ENCODE peak calls at places on chromosomes 6 and 20, in nine cellular contexts. B, Y, P, I, F, A, U, D and G are unnamed samples.

GRCh38 chr6:166029506-166029905 is 138.1 kb downstream of the TBXT start:
- DNase-seq in B (no peak), Y (no peak), P (no peak), I (no peak), F (no peak), A (no peak), U (no peak), D (no peak), G (no peak)

GRCh38 chr6:150325093-150325772 is 43.6 kb upstream of the IYD start:
- DNase-seq in B (peak; percentile 59), Y (no peak), P (no peak), I (no peak), F (no peak), A (no peak), U (no peak), D (no peak), G (no peak)

GRCh38 chr6:79717989-79718388 is 86.9 kb downstream of the SH3BGRL2 start:
- DNase-seq in B (no peak), Y (no peak), P (no peak), I (no peak), F (no peak), A (no peak), U (no peak), D (no peak), G (no peak)

GRCh38 chr6:135488023-135488422 is 9.5 kb downstream of the AHI1 start:
- DNase-seq in B (no peak), Y (no peak), P (no peak), I (no peak), F (no peak), A (no peak), U (no peak), D (no peak), G (no peak)

GRCh38 chr6:165653196-165653595 is 9.8 kb downstream of the PDE10A start:
- DNase-seq in B (no peak), Y (no peak), P (no peak), I (no peak), F (no peak), A (no peak), U (no peak), D (no peak), G (no peak)

GRCh38 chr6:89284963-89285735 is 29.9 kb downstream of the GABRR2 start:
- DNase-seq in B (no peak), Y (no peak), P (no peak), I (no peak), F (no peak), A (no peak), U (no peak), D (no peak), G (no peak)

GRCh38 chr20:59746155-59746554 is 141.8 kb downstream of the PHACTR3 start:
- DNase-seq in B (no peak), Y (no peak), P (no peak), I (no peak), F (no peak), A (no peak), U (no peak), D (no peak), G (no peak)

GRCh38 chr6:100210138-100210872 is 216.3 kb upstream of the MCHR2 start:
- DNase-seq in B (no peak), Y (no peak), P (no peak), I (no peak), F (no peak), A (no peak), U (no peak), D (no peak), G (no peak)

GRCh38 chr6:41255638-41256246 is 27.6 kb downstream of the TREML4 start:
- DNase-seq in B (no peak), Y (no peak), P (no peak), I (no peak), F (no peak), A (no peak), U (no peak), D (no peak), G (no peak)

GRCh38 chr20:55584964-55585363 is 420.4 kb downstream of the CBLN4 start:
- DNase-seq in B (no peak), Y (no peak), P (no peak), I (no peak), F (no peak), A (no peak), U (no peak), D (no peak), G (no peak)

GRCh38 chr6:2733324-2733723 is 17.4 kb downstream of the MYLK4 start:
- DNase-seq in B (peak; percentile 72), Y (no peak), P (peak; percentile 91), I (no peak), F (no peak), A (no peak), U (no peak), D (no peak), G (no peak)

GRCh38 chr6:36358235-36358915 is 21.7 kb upstream of the BNIP5 start:
- DNase-seq in B (peak; percentile 14), Y (no peak), P (no peak), I (no peak), F (no peak), A (no peak), U (no peak), D (no peak), G (no peak)

GRCh38 chr6:69494595-69494994 is 302.2 kb downstream of the LMBRD1 start:
- DNase-seq in B (no peak), Y (no peak), P (no peak), I (no peak), F (no peak), A (no peak), U (no peak), D (no peak), G (no peak)

GRCh38 chr6:148332088-148332487 is 10.6 kb upstream of the SASH1 start:
- DNase-seq in B (no peak), Y (no peak), P (no peak), I (no peak), F (no peak), A (no peak), U (no peak), D (no peak), G (no peak)

GRCh38 chr20:6768228-6769185 is 1.0 kb downstream of the BMP2 start:
- DNase-seq in B (peak; percentile 61), Y (peak; percentile 36), P (peak; percentile 50), I (no peak), F (peak; percentile 46), A (peak; percentile 64), U (peak; percentile 57), D (no peak), G (no peak)

GRCh38 chr20:5095931-5096330 is 23.8 kb downstream of the PCNA start:
- DNase-seq in B (no peak), Y (no peak), P (no peak), I (no peak), F (no peak), A (no peak), U (no peak), D (no peak), G (peak; percentile 35)

GRCh38 chr20:62845818-62846527 is 15.6 kb downstream of the TCFL5 start:
- DNase-seq in B (no peak), Y (no peak), P (no peak), I (no peak), F (no peak), A (no peak), U (no peak), D (no peak), G (peak; percentile 32)

GRCh38 chr6:57278570-57278969 is 38.9 kb upstream of the PRIM2 start:
- DNase-seq in B (no peak), Y (no peak), P (no peak), I (no peak), F (no peak), A (no peak), U (no peak), D (no peak), G (no peak)

GRCh38 chr6:42960243-42961019 is at the start of gene GNMT:
- DNase-seq in B (peak; percentile 91), Y (peak; percentile 64), P (peak; percentile 88), I (peak; percentile 58), F (peak; percentile 92), A (peak; percentile 85), U (peak; percentile 74), D (no peak), G (no peak)

GRCh38 chr6:163943647-163944395 is 529.3 kb downstream of the QKI start:
- DNase-seq in B (no peak), Y (no peak), P (no peak), I (no peak), F (peak; percentile 93), A (no peak), U (peak; percentile 48), D (no peak), G (no peak)

GRCh38 chr20:46838002-46838401 is 56.6 kb upstream of the EYA2 start:
- DNase-seq in B (no peak), Y (no peak), P (no peak), I (no peak), F (peak; percentile 71), A (no peak), U (no peak), D (no peak), G (no peak)

GRCh38 chr6:26743941-26744699 is 84.6 kb upstream of the ZNF322 start:
- DNase-seq in B (no peak), Y (no peak), P (no peak), I (no peak), F (peak; percentile 55), A (no peak), U (no peak), D (peak; percentile 26), G (no peak)

GRCh38 chr6:8195040-8195713 is 92.8 kb upstream of the EEF1E1 start:
- DNase-seq in B (no peak), Y (no peak), P (no peak), I (no peak), F (peak; percentile 86), A (no peak), U (no peak), D (no peak), G (no peak)
- TF ChIP-seq CTCF in B (no peak), Y (no peak), P (no peak), I (no peak), F (peak; percentile 57), A (no peak), U (no peak), D (no peak), G (peak; percentile 5)

GRCh38 chr20:64039293-64040160 is 3.5 kb downstream of the C20orf204 start:
- DNase-seq in B (no peak), Y (no peak), P (no peak), I (no peak), F (peak; percentile 49), A (no peak), U (no peak), D (no peak), G (no peak)
- TF ChIP-seq CTCF in B (no peak), Y (no peak), P (no peak), I (no peak), F (no peak), A (no peak), U (no peak), D (no peak), G (no peak)

GRCh38 chr6:73388800-73389512 is 5.7 kb upstream of the DDX43 start:
- DNase-seq in B (peak; percentile 41), Y (peak; percentile 24), P (peak; percentile 70), I (no peak), F (peak; percentile 95), A (peak; percentile 59), U (peak; percentile 58), D (no peak), G (peak; percentile 51)
- TF ChIP-seq CTCF in B (peak; percentile 68), Y (no peak), P (peak; percentile 61), I (peak; percentile 38), F (peak; percentile 93), A (peak; percentile 8), U (peak; percentile 46), D (no peak), G (peak; percentile 71)

DNA sequence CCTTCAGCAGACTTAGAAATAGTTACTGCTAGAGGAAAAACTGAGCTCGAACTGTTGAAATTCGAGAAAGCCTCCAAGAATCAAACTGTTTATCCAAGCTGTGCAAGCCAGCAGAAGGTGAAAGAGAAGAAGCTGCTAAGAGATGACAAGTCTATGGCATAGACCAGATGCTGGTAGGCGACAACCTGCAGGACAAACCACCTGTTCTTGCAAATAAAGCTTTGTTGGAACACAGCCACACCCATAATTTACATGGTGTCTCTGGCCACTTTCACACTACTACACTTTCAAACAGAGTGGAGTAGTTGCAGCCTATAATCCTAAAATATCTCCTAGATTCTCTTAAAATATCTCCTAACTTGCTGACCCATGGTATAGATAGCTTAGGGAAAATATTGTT is 33.3 kb downstream of the TNFRSF21 start:
- DNase-seq in B (no peak), Y (no peak), P (no peak), I (no peak), F (no peak), A (no peak), U (no peak), D (no peak), G (no peak)
- TF ChIP-seq CTCF in B (no peak), Y (no peak), P (no peak), I (no peak), F (no peak), A (no peak), U (no peak), D (no peak), G (no peak)